ENCODE peak calls at places on chromosome 5, in five cellular contexts. N is Ammon's horn; J is H7; T is activated naive CD4-positive, alpha-beta T cell treated with anti-CD3 and anti-CD28 coated beads for 36 hours; D is heart left ventricle. M is an unnamed sample.

GRCh38 chr5:144017119-144017518 is 153.3 kb downstream of the YIPF5 start:
- DNase-seq in J (no peak), D (no peak), N (no peak), T (no peak), M (no peak)

GRCh38 chr5:157934600-157934999 is 75.7 kb upstream of the CLINT1 start:
- DNase-seq in N (no peak), J (no peak), T (no peak), D (no peak), M (no peak)

GRCh38 chr5:55440188-55440646 is 94.5 kb downstream of the PLPP1 start:
- DNase-seq in N (no peak), J (no peak), D (no peak), T (peak), M (no peak)

GRCh38 chr5:168765220-168766037 is 186.3 kb upstream of the PANK3 start:
- DNase-seq in J (no peak), T (no peak), N (no peak), D (no peak), M (no peak)

GRCh38 chr5:131204964-131205363 is 34.2 kb downstream of the LYRM7 start:
- DNase-seq in D (no peak), J (no peak), T (no peak), N (no peak), M (no peak)

GRCh38 chr5:134614461-134615085 is 18.1 kb downstream of the SAR1B start:
- DNase-seq in D (no peak), T (no peak), N (no peak), J (peak), M (no peak)

GRCh38 chr5:134092875-134093274 is 21.6 kb upstream of the TCF7 start:
- DNase-seq in T (peak), J (no peak), N (no peak), D (no peak), M (no peak)

GRCh38 chr5:113187879-113188278 is 211.3 kb downstream of the DCP2 start:
- DNase-seq in N (no peak), J (no peak), T (no peak), D (no peak), M (no peak)

GRCh38 chr5:169164481-169164925 is 136.4 kb downstream of the SLIT3 start:
- DNase-seq in D (peak), J (peak), N (peak), T (no peak), M (no peak)

GRCh38 chr5:126914813-126915436 is 115.4 kb downstream of the MARCHF3 start:
- DNase-seq in D (peak), N (no peak), J (no peak), T (no peak), M (no peak)

GRCh38 chr5:126417178-126417577 is 6.0 kb upstream of the GRAMD2B start:
- DNase-seq in D (no peak), T (no peak), J (no peak), N (no peak), M (no peak)

M was measured in SIG-M5.